ENCODE peak calls at places on chromosome 7, in nine cellular contexts. One of them, this sample, is unnamed.

GRCh38 chr7:66558201-66558641 is 70.5 kb upstream of the KCTD7 start:
- DNase-seq in ovary: no peak
- DNase-seq in thyroid gland: no peak
- DNase-seq in NB4: no peak
- DNase-seq in transverse colon: no peak
- DNase-seq in stomach: no peak
- DNase-seq in Peyer's patch: no peak
- DNase-seq in gastrocnemius medialis: no peak
- DNase-seq in endothelial cell of umbilical vein: no peak
- DNase-seq in this sample: peak; percentile 83

GRCh38 chr7:150941983-150942590 is 36.0 kb downstream of the KCNH2 start:
- DNase-seq in ovary: peak; percentile 34
- DNase-seq in thyroid gland: no peak
- DNase-seq in NB4: peak; percentile 89
- DNase-seq in transverse colon: peak; percentile 70
- DNase-seq in stomach: no peak
- DNase-seq in Peyer's patch: peak; percentile 69
- DNase-seq in gastrocnemius medialis: no peak
- DNase-seq in endothelial cell of umbilical vein: no peak
- DNase-seq in this sample: no peak

GRCh38 chr7:54729096-54729495 is 29.9 kb downstream of the SEC61G start:
- DNase-seq in ovary: no peak
- DNase-seq in thyroid gland: no peak
- DNase-seq in NB4: no peak
- DNase-seq in transverse colon: no peak
- DNase-seq in stomach: no peak
- DNase-seq in Peyer's patch: no peak
- DNase-seq in gastrocnemius medialis: no peak
- DNase-seq in endothelial cell of umbilical vein: no peak
- DNase-seq in this sample: no peak

GRCh38 chr7:101782886-101783285 is 34.5 kb upstream of the CUX1 start:
- DNase-seq in ovary: no peak
- DNase-seq in thyroid gland: no peak
- DNase-seq in NB4: no peak
- DNase-seq in transverse colon: no peak
- DNase-seq in stomach: no peak
- DNase-seq in Peyer's patch: no peak
- DNase-seq in gastrocnemius medialis: no peak
- DNase-seq in endothelial cell of umbilical vein: no peak
- DNase-seq in this sample: no peak

GRCh38 chr7:28165971-28166955 is 14.3 kb downstream of the JAZF1 start:
- DNase-seq in ovary: no peak
- DNase-seq in thyroid gland: no peak
- DNase-seq in NB4: peak; percentile 34
- DNase-seq in transverse colon: no peak
- DNase-seq in stomach: no peak
- DNase-seq in Peyer's patch: no peak
- DNase-seq in gastrocnemius medialis: no peak
- DNase-seq in endothelial cell of umbilical vein: no peak
- DNase-seq in this sample: no peak

GRCh38 chr7:1695800-1696454 is 25.9 kb downstream of the ELFN1 start:
- DNase-seq in ovary: no peak
- DNase-seq in thyroid gland: no peak
- DNase-seq in NB4: no peak
- DNase-seq in transverse colon: no peak
- DNase-seq in stomach: no peak
- DNase-seq in Peyer's patch: no peak
- DNase-seq in gastrocnemius medialis: peak; percentile 4
- DNase-seq in endothelial cell of umbilical vein: no peak
- DNase-seq in this sample: no peak

GRCh38 chr7:106329408-106329807 is 44.6 kb upstream of the NAMPT start:
- DNase-seq in ovary: no peak
- DNase-seq in thyroid gland: no peak
- DNase-seq in NB4: no peak
- DNase-seq in transverse colon: no peak
- DNase-seq in stomach: no peak
- DNase-seq in Peyer's patch: no peak
- DNase-seq in gastrocnemius medialis: no peak
- DNase-seq in endothelial cell of umbilical vein: no peak
- DNase-seq in this sample: no peak

GRCh38 chr7:158732483-158733219 is 28.0 kb upstream of the NCAPG2 start:
- DNase-seq in ovary: no peak
- DNase-seq in thyroid gland: no peak
- DNase-seq in NB4: no peak
- DNase-seq in transverse colon: no peak
- DNase-seq in stomach: no peak
- DNase-seq in Peyer's patch: no peak
- DNase-seq in gastrocnemius medialis: no peak
- DNase-seq in endothelial cell of umbilical vein: no peak
- DNase-seq in this sample: no peak

GRCh38 chr7:40279991-40280390 is 145.2 kb downstream of the SUGCT start:
- DNase-seq in ovary: no peak
- DNase-seq in thyroid gland: no peak
- DNase-seq in NB4: no peak
- DNase-seq in transverse colon: no peak
- DNase-seq in stomach: no peak
- DNase-seq in Peyer's patch: no peak
- DNase-seq in gastrocnemius medialis: no peak
- DNase-seq in endothelial cell of umbilical vein: no peak
- DNase-seq in this sample: no peak

DNA sequence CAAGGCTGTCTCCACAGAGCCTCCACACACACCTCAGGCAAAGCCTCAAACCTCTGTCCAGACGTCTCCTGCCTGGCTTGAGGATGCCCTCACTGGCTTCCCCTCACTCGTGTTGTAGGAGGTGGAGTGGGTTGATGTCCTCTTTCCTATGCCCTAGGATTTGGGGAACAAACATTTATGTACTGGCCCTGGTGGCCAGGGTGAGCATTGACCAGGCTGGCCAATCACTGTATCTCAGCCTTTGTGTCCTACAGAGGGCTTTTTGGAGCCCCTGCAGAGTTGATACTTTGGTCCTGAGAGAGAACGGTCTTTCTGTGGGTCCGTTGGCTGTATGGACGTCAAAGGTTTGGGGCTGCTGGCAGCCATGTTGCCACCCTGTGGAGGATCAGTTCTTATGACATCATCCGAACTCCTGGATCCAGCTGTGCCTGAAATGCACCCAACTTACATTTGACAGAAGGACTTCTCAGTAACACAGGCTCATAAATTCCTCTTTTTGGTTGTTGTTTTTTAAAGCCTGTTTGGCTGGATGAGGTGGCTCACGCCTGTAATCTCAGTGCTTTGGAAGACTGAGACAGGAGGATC is 2.3 kb upstream of the GRID2IP start:
- DNase-seq in ovary: no peak
- DNase-seq in thyroid gland: no peak
- DNase-seq in NB4: no peak
- DNase-seq in transverse colon: no peak
- DNase-seq in stomach: no peak
- DNase-seq in Peyer's patch: no peak
- DNase-seq in gastrocnemius medialis: no peak
- DNase-seq in endothelial cell of umbilical vein: no peak
- DNase-seq in this sample: no peak
- TF ChIP-seq CTCF in ovary: no peak
- TF ChIP-seq CTCF in thyroid gland: no peak
- TF ChIP-seq CTCF in NB4: peak; percentile 24
- TF ChIP-seq CTCF in transverse colon: no peak
- TF ChIP-seq CTCF in stomach: no peak
- TF ChIP-seq CTCF in Peyer's patch: no peak
- TF ChIP-seq CTCF in gastrocnemius medialis: no peak
- TF ChIP-seq CTCF in endothelial cell of umbilical vein: no peak
- TF ChIP-seq CTCF in this sample: no peak

GRCh38 chr7:129778770-129779601 is 167.5 kb downstream of the NRF1 start:
- DNase-seq in ovary: no peak
- DNase-seq in thyroid gland: no peak
- DNase-seq in NB4: no peak
- DNase-seq in transverse colon: no peak
- DNase-seq in stomach: no peak
- DNase-seq in Peyer's patch: no peak
- DNase-seq in gastrocnemius medialis: no peak
- DNase-seq in endothelial cell of umbilical vein: no peak
- DNase-seq in this sample: no peak

GRCh38 chr7:129777993-129778769 is 166.7 kb downstream of the NRF1 start:
- DNase-seq in ovary: no peak
- DNase-seq in thyroid gland: no peak
- DNase-seq in NB4: no peak
- DNase-seq in transverse colon: no peak
- DNase-seq in stomach: no peak
- DNase-seq in Peyer's patch: no peak
- DNase-seq in gastrocnemius medialis: no peak
- DNase-seq in endothelial cell of umbilical vein: no peak
- DNase-seq in this sample: no peak

GRCh38 chr7:129780257-129781127 is 169.0 kb downstream of the NRF1 start:
- DNase-seq in ovary: peak; percentile 44
- DNase-seq in thyroid gland: peak; percentile 92
- DNase-seq in NB4: peak; percentile 96
- DNase-seq in transverse colon: peak; percentile 91
- DNase-seq in stomach: peak; percentile 91
- DNase-seq in Peyer's patch: peak; percentile 39
- DNase-seq in gastrocnemius medialis: peak; percentile 57
- DNase-seq in endothelial cell of umbilical vein: no peak
- DNase-seq in this sample: peak; percentile 63

GRCh38 chr7:129781128-129781855 is 169.8 kb downstream of the NRF1 start:
- DNase-seq in ovary: no peak
- DNase-seq in thyroid gland: no peak
- DNase-seq in NB4: peak; percentile 78
- DNase-seq in transverse colon: no peak
- DNase-seq in stomach: no peak
- DNase-seq in Peyer's patch: no peak
- DNase-seq in gastrocnemius medialis: no peak
- DNase-seq in endothelial cell of umbilical vein: no peak
- DNase-seq in this sample: no peak

DNA sequence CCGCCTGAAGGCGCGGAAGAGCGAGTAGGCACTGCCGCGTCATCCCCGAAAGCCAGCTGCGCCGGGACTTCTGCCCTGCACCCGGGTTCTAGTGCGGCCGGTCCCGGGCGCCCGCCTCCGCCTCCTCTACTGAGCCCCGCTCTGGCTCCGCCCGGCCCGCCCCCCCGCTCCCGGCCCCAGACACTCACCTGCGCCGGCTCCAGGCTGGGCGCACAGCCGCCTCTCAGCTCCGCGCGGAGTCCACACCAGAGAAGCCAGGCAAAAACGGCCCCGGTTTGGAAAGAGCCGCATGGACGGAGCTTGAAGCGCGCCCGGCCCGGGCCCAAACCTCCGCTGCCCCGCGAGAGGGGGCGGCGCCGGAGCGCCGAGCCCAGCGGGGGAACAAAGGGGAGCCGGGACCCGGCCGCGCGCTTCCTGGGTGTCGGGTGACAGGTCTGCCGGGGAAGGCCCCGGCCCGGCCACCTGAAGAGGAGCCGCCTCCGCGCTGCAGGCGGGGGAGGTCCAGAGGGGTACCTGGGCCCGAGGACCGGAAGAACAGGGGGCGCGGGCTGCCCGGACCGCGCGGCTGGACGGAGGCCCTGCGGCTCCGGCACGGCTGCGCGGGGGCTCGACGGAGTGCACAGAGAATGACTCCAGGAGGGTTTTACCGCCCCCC is 168.2 kb downstream of the NRF1 start:
- DNase-seq in ovary: no peak
- DNase-seq in thyroid gland: peak; percentile 80
- DNase-seq in NB4: no peak
- DNase-seq in transverse colon: peak; percentile 49
- DNase-seq in stomach: peak; percentile 72
- DNase-seq in Peyer's patch: no peak
- DNase-seq in gastrocnemius medialis: no peak
- DNase-seq in endothelial cell of umbilical vein: no peak
- DNase-seq in this sample: no peak
- TF ChIP-seq POLR2A in ovary: no peak
- TF ChIP-seq POLR2A in thyroid gland: peak; percentile 72
- TF ChIP-seq POLR2A in NB4: peak; percentile 55
- TF ChIP-seq POLR2A in transverse colon: peak; percentile 72
- TF ChIP-seq POLR2A in stomach: no peak
- TF ChIP-seq POLR2A in Peyer's patch: peak; percentile 30
- TF ChIP-seq POLR2A in gastrocnemius medialis: peak; percentile 39
- TF ChIP-seq POLR2A in endothelial cell of umbilical vein: no peak
- TF ChIP-seq POLR2A in this sample: no peak

GRCh38 chr7:76383089-76383944 is 24.5 kb upstream of the YWHAG start:
- DNase-seq in ovary: no peak
- DNase-seq in thyroid gland: no peak
- DNase-seq in NB4: peak; percentile 39
- DNase-seq in transverse colon: no peak
- DNase-seq in stomach: no peak
- DNase-seq in Peyer's patch: no peak
- DNase-seq in gastrocnemius medialis: no peak
- DNase-seq in endothelial cell of umbilical vein: peak; percentile 32
- DNase-seq in this sample: no peak
- TF ChIP-seq CTCF in ovary: no peak
- TF ChIP-seq CTCF in thyroid gland: no peak
- TF ChIP-seq CTCF in NB4: no peak
- TF ChIP-seq CTCF in transverse colon: no peak
- TF ChIP-seq CTCF in stomach: no peak
- TF ChIP-seq CTCF in Peyer's patch: no peak
- TF ChIP-seq CTCF in gastrocnemius medialis: no peak
- TF ChIP-seq CTCF in endothelial cell of umbilical vein: no peak
- TF ChIP-seq CTCF in this sample: no peak

GRCh38 chr7:29844614-29845013 is 38.3 kb downstream of the WIPF3 start:
- DNase-seq in ovary: no peak
- DNase-seq in thyroid gland: no peak
- DNase-seq in NB4: no peak
- DNase-seq in transverse colon: no peak
- DNase-seq in stomach: no peak
- DNase-seq in Peyer's patch: no peak
- DNase-seq in gastrocnemius medialis: no peak
- DNase-seq in endothelial cell of umbilical vein: no peak
- DNase-seq in this sample: peak; percentile 37

GRCh38 chr7:29841926-29842671 is 35.8 kb downstream of the WIPF3 start:
- DNase-seq in ovary: no peak
- DNase-seq in thyroid gland: no peak
- DNase-seq in NB4: no peak
- DNase-seq in transverse colon: no peak
- DNase-seq in stomach: no peak
- DNase-seq in Peyer's patch: no peak
- DNase-seq in gastrocnemius medialis: no peak
- DNase-seq in endothelial cell of umbilical vein: no peak
- DNase-seq in this sample: no peak

GRCh38 chr7:29843738-29844137 is 37.4 kb downstream of the WIPF3 start:
- DNase-seq in ovary: no peak
- DNase-seq in thyroid gland: no peak
- DNase-seq in NB4: no peak
- DNase-seq in transverse colon: no peak
- DNase-seq in stomach: peak; percentile 78
- DNase-seq in Peyer's patch: no peak
- DNase-seq in gastrocnemius medialis: no peak
- DNase-seq in endothelial cell of umbilical vein: no peak
- DNase-seq in this sample: peak; percentile 42

GRCh38 chr7:29840701-29841100 is 34.4 kb downstream of the WIPF3 start:
- DNase-seq in ovary: no peak
- DNase-seq in thyroid gland: no peak
- DNase-seq in NB4: no peak
- DNase-seq in transverse colon: no peak
- DNase-seq in stomach: no peak
- DNase-seq in Peyer's patch: no peak
- DNase-seq in gastrocnemius medialis: no peak
- DNase-seq in endothelial cell of umbilical vein: no peak
- DNase-seq in this sample: no peak

DNA sequence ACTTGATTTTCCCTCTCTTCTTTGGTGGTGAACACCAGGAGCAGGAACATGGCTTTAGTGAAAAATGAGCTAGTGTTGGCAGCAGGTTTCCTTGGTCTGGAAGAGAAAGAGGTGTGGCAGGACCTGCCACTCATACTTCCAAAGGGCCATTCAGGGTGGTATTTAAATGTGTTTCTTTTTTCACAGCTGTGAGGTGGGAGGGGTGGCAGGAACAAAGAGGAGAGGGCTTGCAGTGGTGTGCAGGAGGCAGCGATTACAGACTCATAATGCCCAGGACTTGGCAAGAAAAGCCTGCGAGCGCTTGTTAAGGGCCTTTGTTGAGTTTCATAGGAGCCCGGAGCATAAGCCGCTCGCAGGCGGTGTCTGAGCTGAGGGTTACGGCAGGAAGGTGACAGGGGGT is 36.8 kb downstream of the WIPF3 start:
- DNase-seq in ovary: no peak
- DNase-seq in thyroid gland: no peak
- DNase-seq in NB4: no peak
- DNase-seq in transverse colon: no peak
- DNase-seq in stomach: peak; percentile 43
- DNase-seq in Peyer's patch: no peak
- DNase-seq in gastrocnemius medialis: no peak
- DNase-seq in endothelial cell of umbilical vein: no peak
- DNase-seq in this sample: no peak
- TF ChIP-seq POLR2A in ovary: no peak
- TF ChIP-seq POLR2A in thyroid gland: no peak
- TF ChIP-seq POLR2A in NB4: no peak
- TF ChIP-seq POLR2A in transverse colon: no peak
- TF ChIP-seq POLR2A in stomach: no peak
- TF ChIP-seq POLR2A in Peyer's patch: no peak
- TF ChIP-seq POLR2A in gastrocnemius medialis: no peak
- TF ChIP-seq POLR2A in endothelial cell of umbilical vein: no peak
- TF ChIP-seq POLR2A in this sample: no peak

This sample was measured in lower leg skin.